ENCODE peak calls at places on chromosomes 7 and 10, in seven cellular contexts. J is right cardiac atrium, T is lower leg skin, Y is BJ, L is brain microvascular endothelial cell, Z is AG09309, H is mucosa of descending colon. M is an unnamed sample.

GRCh38 chr10:5305374-5305773 is 59.4 kb upstream of the UCN3 start:
- DNase-seq in J (no peak), T (no peak), Y (peak), L (no peak), Z (peak), H (no peak), M (no peak)

GRCh38 chr10:94303929-94304328 is 58.8 kb downstream of the NOC3L start:
- DNase-seq in J (no peak), T (no peak), Y (no peak), L (no peak), Z (no peak), H (no peak), M (no peak)

GRCh38 chr7:36775061-36775631 is 50.9 kb upstream of the AOAH start:
- DNase-seq in J (no peak), T (no peak), Y (no peak), L (no peak), Z (no peak), H (no peak), M (no peak)

GRCh38 chr10:20004087-20004523 is 187.9 kb downstream of the PLXDC2 start:
- DNase-seq in J (peak), T (no peak), Y (no peak), L (peak), Z (no peak), H (no peak), M (no peak)

GRCh38 chr7:107815254-107815882 is 12.3 kb upstream of the SLC26A3 start:
- DNase-seq in J (no peak), T (no peak), Y (no peak), L (no peak), Z (no peak), H (no peak), M (no peak)

GRCh38 chr10:89591111-89591795 is 53.8 kb downstream of the PANK1 start:
- DNase-seq in J (no peak), T (no peak), Y (no peak), L (peak), Z (no peak), H (no peak), M (no peak)

GRCh38 chr7:8065356-8065813 is 96.8 kb downstream of the GLCCI1 start:
- DNase-seq in J (no peak), T (no peak), Y (peak), L (peak), Z (peak), H (no peak), M (no peak)

GRCh38 chr10:117140525-117140902 is 2.4 kb upstream of the VAX1 start:
- DNase-seq in J (no peak), T (no peak), Y (no peak), L (no peak), Z (no peak), H (no peak), M (no peak)

GRCh38 chr10:29714096-29714874 is 79.5 kb upstream of the SVIL start:
- DNase-seq in J (no peak), T (no peak), Y (peak), L (peak), Z (peak), H (no peak), M (no peak)

GRCh38 chr10:121695731-121696464 is 97.7 kb upstream of the FGFR2 start:
- DNase-seq in J (no peak), T (no peak), Y (no peak), L (no peak), Z (no peak), H (no peak), M (no peak)

GRCh38 chr7:34430456-34430855 is 227.6 kb upstream of the NPSR1 start:
- DNase-seq in J (no peak), T (no peak), Y (peak), L (peak), Z (peak), H (no peak), M (peak)

GRCh38 chr10:93067443-93068365 is 6.0 kb upstream of the CYP26A1 start:
- DNase-seq in J (no peak), T (no peak), Y (no peak), L (no peak), Z (no peak), H (no peak), M (no peak)

GRCh38 chr7:120714945-120715344 is 143.0 kb downstream of the TSPAN12 start:
- DNase-seq in J (no peak), T (no peak), Y (no peak), L (no peak), Z (no peak), H (no peak), M (no peak)

GRCh38 chr10:110147961-110148360 is 59.4 kb upstream of the MXI1 start:
- DNase-seq in J (no peak), T (no peak), Y (no peak), L (no peak), Z (no peak), H (no peak), M (no peak)

GRCh38 chr7:109126404-109127050 is 556.9 kb downstream of the DNAJB9 start:
- DNase-seq in J (no peak), T (no peak), Y (no peak), L (no peak), Z (no peak), H (no peak), M (no peak)

GRCh38 chr10:72087969-72088878 is at the start of gene SPOCK2:
- DNase-seq in J (no peak), T (peak), Y (no peak), L (no peak), Z (no peak), H (peak), M (no peak)

GRCh38 chr10:21399392-21400015 is 126.0 kb downstream of the SKIDA1 start:
- DNase-seq in J (no peak), T (no peak), Y (peak), L (peak), Z (peak), H (no peak), M (no peak)

GRCh38 chr7:21430575-21430954 is 2.7 kb downstream of the SP4 start:
- DNase-seq in J (no peak), T (no peak), Y (no peak), L (no peak), Z (no peak), H (no peak), M (no peak)

GRCh38 chr10:16816142-16816541 is 1.1 kb downstream of the RSU1 start:
- DNase-seq in J (no peak), T (no peak), Y (no peak), L (no peak), Z (no peak), H (no peak), M (no peak)
- H3K4me3 ChIP-seq in J (peak), T (no peak), Y (peak), L (peak), Z (peak), H (no peak), M (peak)

DNA sequence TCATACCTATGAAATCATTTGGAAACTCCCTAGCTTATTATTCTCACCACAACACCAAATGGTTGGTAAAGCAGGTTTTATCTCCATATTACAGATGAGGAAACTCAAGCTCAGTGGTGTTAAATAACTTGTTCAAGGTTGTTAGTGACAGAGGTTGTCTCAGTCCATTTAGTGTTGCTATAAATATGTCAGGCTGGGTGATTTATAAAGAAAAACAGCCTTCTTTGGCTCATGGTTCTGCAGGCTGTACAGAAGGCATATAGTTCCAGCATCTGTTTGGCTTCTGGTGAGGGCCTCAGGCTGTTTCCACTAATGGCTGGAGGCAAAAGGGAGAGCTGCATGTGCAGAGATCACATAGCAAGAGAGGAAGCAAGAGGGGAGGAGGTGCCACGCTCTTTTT is 96.6 kb downstream of the ZNF438 start:
- DNase-seq in J (no peak), T (no peak), Y (no peak), L (no peak), Z (no peak), H (no peak), M (no peak)
- H3K4me3 ChIP-seq in J (no peak), T (no peak), Y (no peak), L (no peak), Z (no peak), H (no peak), M (no peak)

GRCh38 chr10:8331387-8331786 is 276.9 kb downstream of the GATA3 start:
- DNase-seq in J (no peak), T (no peak), Y (no peak), L (no peak), Z (no peak), H (no peak), M (peak)

GRCh38 chr10:8336629-8337331 is 282.3 kb downstream of the GATA3 start:
- DNase-seq in J (no peak), T (no peak), Y (no peak), L (no peak), Z (no peak), H (no peak), M (no peak)

GRCh38 chr10:8334631-8335030 is 280.1 kb downstream of the GATA3 start:
- DNase-seq in J (no peak), T (no peak), Y (no peak), L (no peak), Z (no peak), H (no peak), M (no peak)

GRCh38 chr10:8332730-8333111 is 278.2 kb downstream of the GATA3 start:
- DNase-seq in J (no peak), T (no peak), Y (no peak), L (no peak), Z (no peak), H (no peak), M (no peak)

GRCh38 chr10:8331896-8332729 is 277.6 kb downstream of the GATA3 start:
- DNase-seq in J (peak), T (peak), Y (peak), L (peak), Z (no peak), H (peak), M (peak)
- H3K4me3 ChIP-seq in J (peak), T (no peak), Y (peak), L (no peak), Z (peak), H (no peak), M (peak)

DNA sequence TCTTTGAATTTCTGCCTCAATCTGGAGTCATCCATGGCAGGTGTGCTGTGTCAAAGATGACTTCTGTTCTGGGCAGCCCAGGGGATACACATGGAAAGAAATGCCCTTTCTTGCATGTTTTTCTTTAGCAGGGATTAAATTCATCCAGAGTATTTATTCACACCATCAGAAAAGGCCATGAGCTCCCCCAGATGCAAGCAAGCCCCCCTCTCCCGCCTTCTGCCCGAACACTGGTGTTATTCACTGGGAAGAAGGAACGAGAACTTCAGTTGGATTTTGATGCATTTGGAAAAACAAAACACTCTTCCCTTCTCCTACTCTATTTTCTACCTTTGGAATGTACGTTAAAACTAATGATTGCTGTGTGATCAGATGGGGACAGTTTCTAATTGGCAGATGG is 1.4 kb downstream of the PLPP4 start:
- DNase-seq in J (no peak), T (no peak), Y (no peak), L (no peak), Z (no peak), H (no peak), M (no peak)
- H3K4me3 ChIP-seq in J (no peak), T (no peak), Y (no peak), L (peak), Z (no peak), H (no peak), M (no peak)

DNA sequence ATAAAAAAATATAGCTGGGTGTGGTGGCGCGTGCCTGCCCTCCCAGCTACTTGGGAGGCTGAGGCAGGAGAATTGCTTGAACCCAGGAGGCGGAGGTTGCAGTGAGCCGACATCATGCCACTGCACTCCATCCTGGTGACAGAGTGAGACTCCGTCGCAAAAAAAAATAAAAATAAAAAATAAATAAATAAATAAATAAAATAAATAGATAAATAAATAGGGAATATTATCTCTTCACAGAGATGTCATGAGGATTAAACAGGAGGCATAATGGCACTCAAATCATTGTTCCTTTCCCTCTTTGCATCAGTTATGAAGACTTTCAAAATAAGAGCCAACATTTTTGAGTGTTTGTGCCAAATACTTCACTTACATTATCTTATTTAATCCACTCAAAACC is 32.0 kb upstream of the BMPR1A start:
- DNase-seq in J (no peak), T (no peak), Y (no peak), L (no peak), Z (no peak), H (no peak), M (no peak)
- H3K4me3 ChIP-seq in J (no peak), T (no peak), Y (no peak), L (no peak), Z (no peak), H (no peak), M (no peak)

GRCh38 chr10:59090804-59091203 is 85.6 kb upstream of the PHYHIPL start:
- DNase-seq in J (no peak), T (no peak), Y (no peak), L (no peak), Z (no peak), H (no peak), M (no peak)
- H3K4me3 ChIP-seq in J (no peak), T (no peak), Y (no peak), L (no peak), Z (no peak), H (no peak), M (no peak)

DNA sequence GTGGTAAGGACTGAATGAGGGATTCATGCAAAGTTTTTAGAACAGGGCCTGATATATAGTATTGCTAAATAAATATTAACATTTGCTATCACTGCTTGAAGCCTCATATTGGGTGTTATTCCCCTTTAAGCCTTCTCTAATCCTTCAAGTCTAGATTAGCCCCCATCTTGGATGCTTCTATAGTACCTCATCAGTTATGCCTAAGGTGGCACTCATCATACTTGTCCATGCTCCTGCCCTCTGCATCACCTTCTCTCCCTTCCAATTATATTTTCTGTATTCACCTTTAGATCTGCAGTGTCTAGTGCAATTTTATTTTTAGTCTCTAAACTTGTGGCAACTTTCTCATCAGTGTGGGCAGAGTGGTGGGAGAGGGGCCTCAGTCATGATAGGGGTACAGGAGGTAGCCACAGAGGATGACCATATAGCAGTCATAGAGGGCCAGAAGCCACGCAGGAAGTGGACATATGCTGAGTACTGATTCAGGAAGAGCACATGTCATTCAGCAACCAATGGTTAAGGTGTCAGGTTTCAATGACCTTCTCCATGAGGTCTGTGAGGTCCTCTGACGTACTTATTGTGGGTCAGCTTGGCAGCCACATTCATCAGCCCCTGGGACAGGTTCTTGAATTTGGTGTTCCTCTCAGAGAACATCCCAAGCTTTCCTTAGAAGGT is 2.5 kb downstream of the ENTPD1 start:
- DNase-seq in J (no peak), T (no peak), Y (no peak), L (peak), Z (no peak), H (no peak), M (no peak)
- H3K4me3 ChIP-seq in J (no peak), T (no peak), Y (no peak), L (no peak), Z (no peak), H (no peak), M (no peak)

M was measured in Jurkat, Clone E6-1.